ENCODE peak calls at places on chromosomes 6 and 20, in nine cellular contexts. One of them, this sample, is unnamed.

GRCh38 chr20:48703511-48704219 is 124.1 kb downstream of the PREX1 start:
- DNase-seq in heart right ventricle: no peak
- DNase-seq in fibroblast of pulmonary artery: no peak
- DNase-seq in GM20000: no peak
- DNase-seq in A549: no peak
- DNase-seq in psoas muscle: no peak
- DNase-seq in HCT116: no peak
- DNase-seq in fibroblast of mammary gland: no peak
- DNase-seq in cardiac muscle cell: no peak
- DNase-seq in this sample: no peak

GRCh38 chr6:14059791-14060436 is 57.7 kb upstream of the CD83 start:
- DNase-seq in GM20000: no peak
- DNase-seq in HCT116: no peak
- DNase-seq in fibroblast of mammary gland: no peak
- DNase-seq in cardiac muscle cell: no peak
- DNase-seq in A549: peak
- DNase-seq in heart right ventricle: peak
- DNase-seq in psoas muscle: peak
- DNase-seq in fibroblast of pulmonary artery: no peak
- DNase-seq in this sample: no peak

GRCh38 chr6:170091639-170092579 is 199.0 kb downstream of the DLL1 start:
- DNase-seq in cardiac muscle cell: no peak
- DNase-seq in HCT116: no peak
- DNase-seq in heart right ventricle: peak
- DNase-seq in GM20000: no peak
- DNase-seq in fibroblast of pulmonary artery: no peak
- DNase-seq in psoas muscle: no peak
- DNase-seq in A549: no peak
- DNase-seq in fibroblast of mammary gland: no peak
- DNase-seq in this sample: no peak

GRCh38 chr6:137680678-137681346 is 186.2 kb upstream of the TNFAIP3 start:
- DNase-seq in cardiac muscle cell: no peak
- DNase-seq in fibroblast of pulmonary artery: peak
- DNase-seq in fibroblast of mammary gland: peak
- DNase-seq in GM20000: no peak
- DNase-seq in A549: peak
- DNase-seq in psoas muscle: no peak
- DNase-seq in heart right ventricle: no peak
- DNase-seq in HCT116: no peak
- DNase-seq in this sample: no peak

GRCh38 chr6:113488061-113488460 is 369.1 kb upstream of the MARCKS start:
- DNase-seq in fibroblast of pulmonary artery: peak
- DNase-seq in heart right ventricle: no peak
- DNase-seq in A549: no peak
- DNase-seq in fibroblast of mammary gland: peak
- DNase-seq in cardiac muscle cell: no peak
- DNase-seq in HCT116: no peak
- DNase-seq in GM20000: no peak
- DNase-seq in psoas muscle: no peak
- DNase-seq in this sample: no peak

GRCh38 chr6:153956807-153957206 is 82.2 kb upstream of the OPRM1 start:
- DNase-seq in cardiac muscle cell: no peak
- DNase-seq in fibroblast of mammary gland: peak
- DNase-seq in psoas muscle: no peak
- DNase-seq in HCT116: no peak
- DNase-seq in fibroblast of pulmonary artery: peak
- DNase-seq in A549: no peak
- DNase-seq in heart right ventricle: no peak
- DNase-seq in GM20000: no peak
- DNase-seq in this sample: no peak

GRCh38 chr6:159074866-159075265 is 30.1 kb upstream of the TAGAP start:
- DNase-seq in fibroblast of pulmonary artery: no peak
- DNase-seq in psoas muscle: no peak
- DNase-seq in cardiac muscle cell: no peak
- DNase-seq in GM20000: no peak
- DNase-seq in A549: no peak
- DNase-seq in HCT116: no peak
- DNase-seq in heart right ventricle: no peak
- DNase-seq in fibroblast of mammary gland: no peak
- DNase-seq in this sample: no peak

GRCh38 chr6:114312931-114313330 is 29.9 kb downstream of the HS3ST5 start:
- DNase-seq in cardiac muscle cell: no peak
- DNase-seq in psoas muscle: no peak
- DNase-seq in A549: no peak
- DNase-seq in fibroblast of mammary gland: no peak
- DNase-seq in HCT116: no peak
- DNase-seq in fibroblast of pulmonary artery: no peak
- DNase-seq in heart right ventricle: no peak
- DNase-seq in GM20000: no peak
- DNase-seq in this sample: no peak

GRCh38 chr6:147950623-147950987 is 392.0 kb upstream of the SASH1 start:
- DNase-seq in A549: no peak
- DNase-seq in GM20000: no peak
- DNase-seq in psoas muscle: no peak
- DNase-seq in cardiac muscle cell: no peak
- DNase-seq in heart right ventricle: peak
- DNase-seq in fibroblast of pulmonary artery: peak
- DNase-seq in HCT116: no peak
- DNase-seq in fibroblast of mammary gland: peak
- DNase-seq in this sample: no peak

DNA sequence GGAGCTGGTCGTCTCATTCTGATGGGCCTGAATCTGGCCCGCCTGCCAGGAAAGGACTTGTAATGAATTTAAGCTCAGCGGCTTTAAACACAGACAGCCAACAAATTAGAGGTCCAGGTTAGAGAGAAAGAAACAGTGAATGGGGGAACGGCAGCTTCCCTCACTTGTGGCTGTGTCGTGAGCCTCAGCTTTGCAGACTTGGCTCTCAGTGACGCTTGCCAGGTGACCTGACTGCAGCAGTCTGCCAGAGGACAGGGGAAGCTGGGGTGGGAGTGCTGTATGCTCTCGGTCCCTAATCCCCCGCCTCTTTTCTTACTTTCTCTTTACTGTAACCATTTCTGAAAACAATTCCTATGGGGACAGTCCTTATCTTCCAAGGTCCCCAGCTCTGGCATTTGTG is 122.0 kb upstream of the AGPAT4 start:
- DNase-seq in fibroblast of pulmonary artery: no peak
- DNase-seq in heart right ventricle: no peak
- DNase-seq in HCT116: no peak
- DNase-seq in fibroblast of mammary gland: no peak
- DNase-seq in GM20000: no peak
- DNase-seq in cardiac muscle cell: peak
- DNase-seq in A549: no peak
- DNase-seq in psoas muscle: no peak
- DNase-seq in this sample: no peak
- TF ChIP-seq CTCF in fibroblast of pulmonary artery: no peak
- TF ChIP-seq CTCF in heart right ventricle: no peak
- TF ChIP-seq CTCF in HCT116: no peak
- TF ChIP-seq CTCF in fibroblast of mammary gland: no peak
- TF ChIP-seq CTCF in GM20000: no peak
- TF ChIP-seq CTCF in cardiac muscle cell: no peak
- TF ChIP-seq CTCF in A549: no peak
- TF ChIP-seq CTCF in psoas muscle: no peak
- TF ChIP-seq CTCF in this sample: no peak

DNA sequence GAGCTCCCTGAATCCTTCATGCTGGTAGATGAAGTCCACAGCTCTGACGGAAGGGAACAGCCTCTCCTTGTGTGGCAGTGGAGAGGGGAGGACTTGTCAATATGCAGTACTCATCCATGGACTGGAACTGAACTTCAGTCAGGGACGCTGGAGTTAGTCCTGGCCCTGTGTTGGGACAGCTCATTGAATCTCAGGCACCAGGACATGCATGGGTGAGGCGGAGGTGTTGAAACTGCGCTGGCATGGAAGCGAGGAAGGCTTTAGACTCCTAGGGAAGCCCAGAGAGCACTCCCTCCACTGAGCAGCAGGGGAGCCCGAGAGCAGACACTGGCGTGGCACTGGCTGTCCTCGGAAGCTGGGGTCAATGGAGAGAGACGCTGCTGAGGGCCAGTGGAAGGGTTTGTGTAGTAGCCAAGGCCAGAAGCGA is 161.3 kb upstream of the GGTLC1 start:
- DNase-seq in fibroblast of pulmonary artery: no peak
- DNase-seq in HCT116: no peak
- DNase-seq in cardiac muscle cell: peak
- DNase-seq in GM20000: no peak
- DNase-seq in fibroblast of mammary gland: no peak
- DNase-seq in psoas muscle: no peak
- DNase-seq in heart right ventricle: peak
- DNase-seq in A549: peak
- DNase-seq in this sample: peak
- TF ChIP-seq CTCF in fibroblast of pulmonary artery: peak
- TF ChIP-seq CTCF in HCT116: no peak
- TF ChIP-seq CTCF in cardiac muscle cell: peak
- TF ChIP-seq CTCF in GM20000: no peak
- TF ChIP-seq CTCF in fibroblast of mammary gland: peak
- TF ChIP-seq CTCF in psoas muscle: no peak
- TF ChIP-seq CTCF in heart right ventricle: peak
- TF ChIP-seq CTCF in A549: peak
- TF ChIP-seq CTCF in this sample: peak

DNA sequence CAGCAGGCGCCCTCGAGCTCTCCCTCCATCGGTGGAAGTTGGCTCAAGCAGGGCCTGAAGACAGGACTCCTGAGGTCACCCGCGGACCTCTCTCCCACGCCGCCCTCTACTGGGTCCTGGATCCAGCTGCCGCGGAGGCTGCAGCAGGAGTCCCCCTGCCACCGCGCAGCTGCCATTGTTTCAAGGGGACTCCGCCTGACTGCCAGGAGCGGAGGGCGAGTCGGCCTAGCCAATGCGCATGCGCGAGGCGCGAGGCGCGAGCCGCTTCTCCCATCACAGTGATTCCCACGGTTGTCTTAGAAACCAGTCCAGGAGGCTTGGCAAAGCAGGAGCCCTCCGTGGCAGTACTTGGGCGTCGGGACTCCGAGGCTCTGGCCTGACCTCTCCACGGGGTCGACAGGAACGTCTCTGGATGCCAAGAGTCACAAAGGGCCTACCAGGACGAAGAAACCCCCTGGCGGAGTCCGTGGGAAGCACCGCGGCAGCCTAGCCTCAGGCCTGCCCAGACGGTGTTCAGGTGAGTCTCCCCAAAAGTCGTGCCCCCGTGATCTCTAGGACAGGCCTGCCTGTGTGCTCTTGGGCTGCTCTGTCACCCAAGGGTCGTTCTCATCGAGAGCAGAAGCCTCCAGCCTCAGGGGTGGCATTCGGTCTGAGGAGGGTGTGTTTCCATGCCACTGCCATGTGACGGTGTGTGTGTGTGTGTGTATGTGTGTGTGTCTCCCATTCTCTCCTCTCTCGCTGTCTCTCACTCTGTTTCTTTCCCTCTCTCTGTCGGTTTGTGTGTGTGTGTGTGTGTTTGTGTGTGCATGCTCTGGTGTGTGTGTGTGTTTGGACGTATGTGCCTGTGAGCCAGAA is 290.6 kb upstream of the ZNF337 start:
- DNase-seq in heart right ventricle: peak
- DNase-seq in GM20000: peak
- DNase-seq in fibroblast of pulmonary artery: peak
- DNase-seq in HCT116: no peak
- DNase-seq in cardiac muscle cell: peak
- DNase-seq in A549: peak
- DNase-seq in fibroblast of mammary gland: peak
- DNase-seq in psoas muscle: peak
- DNase-seq in this sample: no peak
- TF ChIP-seq CTCF in heart right ventricle: peak
- TF ChIP-seq CTCF in GM20000: no peak
- TF ChIP-seq CTCF in fibroblast of pulmonary artery: peak
- TF ChIP-seq CTCF in HCT116: no peak
- TF ChIP-seq CTCF in cardiac muscle cell: peak
- TF ChIP-seq CTCF in A549: peak
- TF ChIP-seq CTCF in fibroblast of mammary gland: no peak
- TF ChIP-seq CTCF in psoas muscle: peak
- TF ChIP-seq CTCF in this sample: no peak

GRCh38 chr6:157849288-157850017 is 26.4 kb downstream of the SNX9 start:
- DNase-seq in cardiac muscle cell: no peak
- DNase-seq in GM20000: no peak
- DNase-seq in fibroblast of mammary gland: no peak
- DNase-seq in fibroblast of pulmonary artery: no peak
- DNase-seq in A549: no peak
- DNase-seq in HCT116: no peak
- DNase-seq in heart right ventricle: no peak
- DNase-seq in psoas muscle: no peak
- DNase-seq in this sample: no peak

GRCh38 chr6:157853018-157853805 is 30.2 kb downstream of the SNX9 start:
- DNase-seq in cardiac muscle cell: no peak
- DNase-seq in A549: no peak
- DNase-seq in fibroblast of mammary gland: no peak
- DNase-seq in GM20000: no peak
- DNase-seq in psoas muscle: no peak
- DNase-seq in heart right ventricle: no peak
- DNase-seq in HCT116: no peak
- DNase-seq in fibroblast of pulmonary artery: peak
- DNase-seq in this sample: no peak

GRCh38 chr6:157850030-157850429 is 27.0 kb downstream of the SNX9 start:
- DNase-seq in HCT116: no peak
- DNase-seq in cardiac muscle cell: no peak
- DNase-seq in psoas muscle: no peak
- DNase-seq in heart right ventricle: no peak
- DNase-seq in GM20000: no peak
- DNase-seq in A549: no peak
- DNase-seq in fibroblast of pulmonary artery: no peak
- DNase-seq in fibroblast of mammary gland: no peak
- DNase-seq in this sample: no peak

GRCh38 chr6:157855325-157855724 is 32.3 kb downstream of the SNX9 start:
- DNase-seq in GM20000: no peak
- DNase-seq in psoas muscle: no peak
- DNase-seq in A549: no peak
- DNase-seq in cardiac muscle cell: no peak
- DNase-seq in fibroblast of mammary gland: no peak
- DNase-seq in heart right ventricle: no peak
- DNase-seq in HCT116: no peak
- DNase-seq in fibroblast of pulmonary artery: no peak
- DNase-seq in this sample: no peak

GRCh38 chr6:157853902-157854481 is 30.9 kb downstream of the SNX9 start:
- DNase-seq in psoas muscle: no peak
- DNase-seq in cardiac muscle cell: no peak
- DNase-seq in HCT116: no peak
- DNase-seq in GM20000: no peak
- DNase-seq in heart right ventricle: no peak
- DNase-seq in A549: no peak
- DNase-seq in fibroblast of pulmonary artery: no peak
- DNase-seq in fibroblast of mammary gland: no peak
- DNase-seq in this sample: no peak
- TF ChIP-seq CTCF in psoas muscle: no peak
- TF ChIP-seq CTCF in cardiac muscle cell: no peak
- TF ChIP-seq CTCF in HCT116: no peak
- TF ChIP-seq CTCF in GM20000: no peak
- TF ChIP-seq CTCF in heart right ventricle: no peak
- TF ChIP-seq CTCF in A549: no peak
- TF ChIP-seq CTCF in fibroblast of pulmonary artery: no peak
- TF ChIP-seq CTCF in fibroblast of mammary gland: no peak
- TF ChIP-seq CTCF in this sample: no peak

This sample was measured in nephron progenitor cell.